ENCODE peak calls at places on chromosomes 4 and X, in seven cellular contexts. J is coronary artery; D is DND-41; Q is effector memory CD4-positive, alpha-beta T cell; U is substantia nigra; A is CD4-positive, CD25-positive, alpha-beta regulatory T cell; Y is AG04450. F is an unnamed sample.

GRCh38 chr4:148214529-148215166 is 227.6 kb downstream of the NR3C2 start:
- DNase-seq in J (no peak), D (no peak), Q (no peak), U (no peak), A (no peak), Y (no peak), F (no peak)

GRCh38 chrX:112424166-112424565 is 255.6 kb downstream of the LHFPL1 start:
- DNase-seq in J (no peak), D (no peak), Q (no peak), U (no peak), A (no peak), Y (no peak), F (no peak)

GRCh38 chr4:176778063-176778462 is 14.7 kb downstream of the VEGFC start:
- DNase-seq in J (no peak), D (no peak), Q (no peak), U (no peak), A (no peak), Y (no peak), F (no peak)

GRCh38 chr4:108116423-108117168 is 52.1 kb downstream of the LEF1 start:
- DNase-seq in J (no peak), D (no peak), Q (no peak), U (no peak), A (peak), Y (no peak), F (peak)

GRCh38 chr4:54233128-54233696 is 4.1 kb downstream of the PDGFRA start:
- DNase-seq in J (peak), D (no peak), Q (peak), U (peak), A (peak), Y (peak), F (peak)

GRCh38 chr4:37604464-37604863 is 81.7 kb downstream of the RELL1 start:
- DNase-seq in J (no peak), D (no peak), Q (no peak), U (no peak), A (no peak), Y (no peak), F (no peak)

GRCh38 chrX:68989865-68990606 is 161.2 kb downstream of the EFNB1 start:
- DNase-seq in J (no peak), D (no peak), Q (no peak), U (no peak), A (no peak), Y (peak), F (no peak)

GRCh38 chr4:28469387-28469786 is 1608.7 kb downstream of the STIM2 start:
- DNase-seq in J (no peak), D (no peak), Q (no peak), U (no peak), A (no peak), Y (no peak), F (no peak)

GRCh38 chrX:138745215-138745614 is 33.7 kb upstream of the FGF13 start:
- DNase-seq in J (no peak), D (peak), Q (no peak), U (no peak), A (peak), Y (no peak), F (no peak)

GRCh38 chrX:105701310-105702052 is 120.9 kb upstream of the NRK start:
- DNase-seq in J (no peak), D (no peak), Q (no peak), U (no peak), A (no peak), Y (no peak), F (no peak)

DNA sequence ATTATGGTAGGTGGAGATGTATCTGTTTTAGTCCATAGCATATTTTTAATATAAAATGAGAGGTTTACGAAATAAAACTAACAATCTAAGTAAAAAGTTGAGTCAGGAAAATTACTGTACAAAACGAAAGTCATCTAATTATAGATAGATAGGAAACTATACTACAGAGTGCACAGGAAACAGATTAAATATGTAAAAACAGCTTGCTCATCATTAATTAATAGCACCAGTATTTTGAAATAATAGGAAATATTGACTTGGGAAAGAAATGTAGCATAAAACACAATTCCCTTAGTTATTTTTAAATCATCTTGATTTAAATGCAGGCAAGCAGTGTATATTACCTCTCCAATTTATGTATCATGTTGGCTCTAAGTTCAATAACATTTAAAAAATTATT is 227.9 kb downstream of the GPM6A start:
- DNase-seq in J (no peak), D (no peak), Q (no peak), U (no peak), A (no peak), Y (no peak), F (no peak)
- H3K27ac ChIP-seq in J (no peak), D (no peak), Q (no peak), U (no peak), A (no peak), Y (no peak), F (no peak)

GRCh38 chr4:151175754-151176153 is 76.3 kb downstream of the RPS3A start:
- DNase-seq in J (no peak), D (no peak), Q (no peak), U (no peak), A (no peak), Y (no peak), F (no peak)

GRCh38 chr4:151175204-151175603 is 75.8 kb downstream of the RPS3A start:
- DNase-seq in J (no peak), D (no peak), Q (no peak), U (no peak), A (no peak), Y (no peak), F (no peak)

GRCh38 chr4:151173751-151174325 is 74.4 kb downstream of the RPS3A start:
- DNase-seq in J (no peak), D (no peak), Q (no peak), U (no peak), A (no peak), Y (no peak), F (no peak)

GRCh38 chr4:151176711-151177110 is 77.3 kb downstream of the RPS3A start:
- DNase-seq in J (no peak), D (no peak), Q (no peak), U (no peak), A (no peak), Y (no peak), F (no peak)

DNA sequence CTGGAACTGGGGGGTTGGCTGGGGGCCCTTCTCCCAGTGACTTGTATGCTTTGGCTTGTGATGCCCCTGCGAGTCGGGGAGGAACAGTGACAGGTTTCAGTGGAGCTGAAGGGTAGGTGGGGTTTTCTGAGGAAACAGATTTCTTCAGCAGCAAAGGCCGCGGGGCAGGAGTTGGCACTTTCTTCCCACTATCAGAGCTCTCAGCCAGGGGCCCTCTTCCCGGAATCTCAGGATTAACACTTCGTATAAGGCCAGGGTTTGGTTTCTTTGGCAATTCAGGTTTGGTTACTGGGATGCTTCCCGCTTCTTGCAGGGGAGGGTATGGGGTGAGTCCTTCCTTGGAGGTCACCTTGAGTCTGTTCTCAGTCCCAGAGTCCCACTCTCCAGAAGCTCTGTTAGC is 75.4 kb downstream of the RPS3A start:
- DNase-seq in J (no peak), D (no peak), Q (no peak), U (no peak), A (no peak), Y (no peak), F (no peak)
- H3K27ac ChIP-seq in J (no peak), D (no peak), Q (no peak), U (peak), A (no peak), Y (no peak), F (no peak)

GRCh38 chr4:8097141-8097541 is 61.5 kb downstream of the ABLIM2 start:
- DNase-seq in J (no peak), D (no peak), Q (no peak), U (no peak), A (no peak), Y (no peak), F (no peak)
- H3K27ac ChIP-seq in J (no peak), D (no peak), Q (no peak), U (no peak), A (no peak), Y (no peak), F (no peak)

GRCh38 chrX:13732246-13733067 is 2.0 kb downstream of the TRAPPC2 start:
- DNase-seq in J (no peak), D (no peak), Q (no peak), U (no peak), A (no peak), Y (no peak), F (no peak)

GRCh38 chrX:13733506-13733905 is 914 bp downstream of the TRAPPC2 start:
- DNase-seq in J (no peak), D (no peak), Q (no peak), U (no peak), A (no peak), Y (no peak), F (no peak)

GRCh38 chrX:13734278-13735172 is at the start of the genes OFD1 and TRAPPC2:
- DNase-seq in J (peak), D (peak), Q (peak), U (peak), A (peak), Y (peak), F (peak)
- H3K27ac ChIP-seq in J (peak), D (peak), Q (peak), U (peak), A (peak), Y (peak), F (peak)

GRCh38 chr4:189807031-189807430 is 133.6 kb upstream of the FRG1 start:
- DNase-seq in J (no peak), D (no peak), Q (no peak), U (no peak), A (no peak), Y (no peak), F (no peak)

GRCh38 chr4:189804884-189805283 is 135.8 kb upstream of the FRG1 start:
- DNase-seq in J (no peak), D (no peak), Q (no peak), U (no peak), A (no peak), Y (no peak), F (no peak)

GRCh38 chr4:189815404-189816192 is 125.1 kb upstream of the FRG1 start:
- DNase-seq in J (no peak), D (no peak), Q (no peak), U (no peak), A (no peak), Y (no peak), F (no peak)

GRCh38 chr4:189806506-189806905 is 134.2 kb upstream of the FRG1 start:
- DNase-seq in J (no peak), D (no peak), Q (no peak), U (no peak), A (no peak), Y (no peak), F (no peak)

GRCh38 chr4:189809885-189810284 is 130.8 kb upstream of the FRG1 start:
- DNase-seq in J (no peak), D (no peak), Q (no peak), U (no peak), A (no peak), Y (no peak), F (no peak)
- H3K27ac ChIP-seq in J (no peak), D (no peak), Q (no peak), U (no peak), A (no peak), Y (no peak), F (no peak)

DNA sequence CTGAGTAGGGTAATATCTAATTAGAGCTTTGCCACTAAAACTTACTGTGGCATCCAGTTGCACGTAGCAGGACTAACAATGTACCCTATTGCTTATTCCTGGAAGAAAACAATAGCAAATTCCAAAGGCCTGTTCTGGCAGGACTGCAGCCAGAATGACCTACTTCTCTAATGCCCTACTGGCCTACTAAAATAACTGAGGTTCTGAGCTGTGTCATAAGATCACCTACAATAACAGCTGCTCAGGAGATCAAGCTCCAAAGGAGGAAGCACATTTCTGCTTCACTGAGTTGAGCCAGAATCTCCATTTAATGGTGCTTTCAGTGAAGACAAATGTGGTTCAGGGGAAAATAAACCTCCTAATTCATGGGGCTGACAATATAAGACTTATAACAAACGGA is 42.2 kb upstream of the CXCL8 start:
- DNase-seq in J (no peak), D (no peak), Q (no peak), U (no peak), A (no peak), Y (no peak), F (no peak)
- H3K27ac ChIP-seq in J (no peak), D (no peak), Q (no peak), U (no peak), A (no peak), Y (no peak), F (no peak)

GRCh38 chr4:182339246-182339645 is 96.0 kb downstream of the TENM3 start:
- DNase-seq in J (no peak), D (no peak), Q (no peak), U (no peak), A (no peak), Y (no peak), F (no peak)
- H3K27ac ChIP-seq in J (no peak), D (no peak), Q (no peak), U (no peak), A (no peak), Y (no peak), F (no peak)

DNA sequence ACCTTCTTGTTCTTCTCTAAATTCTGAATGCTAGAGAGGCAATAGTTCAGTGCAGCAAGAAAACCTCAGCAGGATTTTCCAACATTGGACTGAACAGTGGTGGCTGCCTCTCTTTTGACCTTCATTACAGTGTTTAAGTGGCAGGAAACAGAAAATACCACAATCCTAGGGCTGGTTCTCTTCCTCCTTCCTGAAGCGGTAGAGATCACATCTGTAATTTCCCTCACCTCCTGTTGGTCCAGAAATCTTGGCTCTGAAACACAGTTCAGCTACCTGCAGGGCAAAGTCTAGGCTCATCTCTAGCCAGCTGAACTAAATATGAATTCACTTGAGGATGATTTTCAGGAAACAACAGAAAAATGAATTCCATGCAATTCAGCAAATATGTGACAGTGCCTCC is 531.9 kb downstream of the INPP4B start:
- DNase-seq in J (no peak), D (peak), Q (no peak), U (no peak), A (no peak), Y (no peak), F (no peak)
- H3K27ac ChIP-seq in J (no peak), D (peak), Q (no peak), U (no peak), A (no peak), Y (no peak), F (peak)

GRCh38 chrX:45445745-45446412 is 245.2 kb upstream of the DIPK2B start:
- DNase-seq in J (no peak), D (no peak), Q (no peak), U (no peak), A (peak), Y (no peak), F (no peak)
- H3K27ac ChIP-seq in J (no peak), D (no peak), Q (no peak), U (no peak), A (no peak), Y (peak), F (no peak)

GRCh38 chr4:174549696-174550095 is 27.4 kb upstream of the HPGD start:
- DNase-seq in J (no peak), D (no peak), Q (no peak), U (no peak), A (no peak), Y (no peak), F (no peak)
- H3K27ac ChIP-seq in J (no peak), D (no peak), Q (no peak), U (no peak), A (no peak), Y (no peak), F (no peak)

F was measured in CD4-positive, alpha-beta memory T cell.